ENCODE peak calls at places on chromosomes 4 and X, in eight cellular contexts. I is activated CD4-positive, alpha-beta T cell treated with anti-CD3 and anti-CD28 coated beads for 1 hour; K is stomach; Y is T-cell; B is activated T-cell treated with anti-CD3 and anti-CD28 coated beads, Interleukin-2, amount 50 U/mL, for 1 hour; M is SK-N-DZ; W is neural crest cell; C is lower lobe of right lung. U is an unnamed sample.

GRCh38 chr4:92445127-92445526 is 141.4 kb downstream of the GRID2 start:
- DNase-seq in Y (no peak), C (no peak), B (no peak), M (no peak), I (no peak), W (no peak), K (no peak), U (no peak)

GRCh38 chrX:2176733-2177132 is 324.0 kb downstream of the DHRSX start:
- DNase-seq in K (no peak), M (no peak), C (no peak), B (no peak), W (no peak), I (no peak), Y (no peak), U (no peak)

GRCh38 chrX:84189125-84189524 is 1.1 kb upstream of the RPS6KA6 start:
- DNase-seq in C (no peak), Y (no peak), M (no peak), B (no peak), I (no peak), K (no peak), W (no peak), U (no peak)

GRCh38 chr4:162406637-162407370 is 243.0 kb upstream of the FSTL5 start:
- DNase-seq in I (no peak), W (no peak), C (no peak), B (no peak), Y (no peak), M (no peak), K (no peak), U (no peak)

GRCh38 chrX:36867143-36867542 is 141.0 kb upstream of the FAM47C start:
- DNase-seq in C (no peak), W (peak), M (peak), Y (no peak), K (no peak), B (no peak), I (no peak), U (no peak)

GRCh38 chr4:73726000-73726399 is 14.4 kb upstream of the CXCL8 start:
- DNase-seq in M (no peak), K (no peak), I (no peak), B (no peak), Y (no peak), C (no peak), W (no peak), U (no peak)

GRCh38 chrX:19881559-19881958 is 5.8 kb downstream of the SH3KBP1 start:
- DNase-seq in K (no peak), I (no peak), Y (no peak), M (no peak), W (no peak), C (no peak), B (no peak), U (no peak)

GRCh38 chrX:113059714-113060113 is 219.1 kb upstream of the AMOT start:
- DNase-seq in Y (no peak), C (no peak), W (no peak), I (no peak), M (no peak), B (no peak), K (no peak), U (no peak)

GRCh38 chr4:47031011-47031678 is at the start of gene GABRB1:
- DNase-seq in W (peak), K (peak), Y (no peak), I (no peak), M (peak), B (peak), C (peak), U (no peak)

GRCh38 chrX:150475466-150475865 is 93.0 kb upstream of the MTM1 start:
- DNase-seq in C (no peak), W (no peak), Y (no peak), I (no peak), B (no peak), K (no peak), M (no peak), U (no peak)

GRCh38 chr4:82360298-82361177 is 13.3 kb downstream of the HNRNPD start:
- DNase-seq in M (peak), B (no peak), W (no peak), Y (no peak), I (no peak), K (no peak), C (no peak), U (peak)

GRCh38 chr4:169741569-169741968 is 16.2 kb downstream of the HPF1 start:
- DNase-seq in B (no peak), I (no peak), Y (no peak), C (no peak), K (no peak), M (no peak), W (no peak), U (no peak)

GRCh38 chrX:121832446-121832845 is 785.0 kb downstream of the GLUD2 start:
- DNase-seq in I (no peak), K (no peak), M (no peak), Y (no peak), W (no peak), C (no peak), B (no peak), U (no peak)

GRCh38 chrX:39309018-39309620 is 507.9 kb downstream of the MID1IP1 start:
- DNase-seq in M (no peak), K (no peak), Y (peak), C (no peak), B (peak), I (peak), W (no peak), U (peak)

GRCh38 chrX:13091111-13091765 is 46.8 kb upstream of the FAM9C start:
- DNase-seq in I (no peak), Y (no peak), M (no peak), C (no peak), W (no peak), K (no peak), B (no peak), U (peak)

GRCh38 chr4:38463268-38463958 is 200.6 kb upstream of the KLF3 start:
- DNase-seq in Y (no peak), B (no peak), W (no peak), M (no peak), I (no peak), K (no peak), C (no peak), U (no peak)

GRCh38 chr4:114464873-114465272 is 133.7 kb upstream of the UGT8 start:
- DNase-seq in W (no peak), C (no peak), Y (no peak), M (no peak), K (no peak), I (no peak), B (no peak), U (no peak)

GRCh38 chr4:65798498-65799127 is 128.3 kb upstream of the EPHA5 start:
- DNase-seq in Y (no peak), C (no peak), I (no peak), M (no peak), B (no peak), K (no peak), W (no peak), U (no peak)

GRCh38 chr4:189815404-189816192 is 125.1 kb upstream of the FRG1 start:
- DNase-seq in I (no peak), C (no peak), M (no peak), W (no peak), Y (no peak), B (no peak), K (no peak), U (no peak)

GRCh38 chr4:88765729-88766128 is 68.1 kb upstream of the NAP1L5 start:
- DNase-seq in W (no peak), M (no peak), K (no peak), C (no peak), B (no peak), Y (no peak), I (no peak), U (no peak)